ENCODE peak calls at places on chromosomes 2 and 18, in ten cellular contexts. G is astrocyte of the cerebellum, S is A549, J is foreskin keratinocyte, H is lower lobe of right lung, F is cardiac muscle cell, E is astrocyte of the spinal cord, B is WTC11, V is neural crest cell, X is foreskin fibroblast. O is an unnamed sample.

GRCh38 chr2:28810384-28811285 is at the start of gene SPDYA:
- DNase-seq in X (peak), H (peak), J (peak), S (peak), E (peak), V (peak), F (peak), G (peak), B (peak), O (peak)

GRCh38 chr2:215911686-215912085 is 101.7 kb downstream of the MREG start:
- DNase-seq in V (no peak), B (no peak), X (no peak), H (no peak), F (no peak), E (no peak), S (no peak), G (no peak), J (no peak), O (no peak)

GRCh38 chr18:3623769-3624545 is 174.0 kb downstream of the TGIF1 start:
- DNase-seq in S (peak), F (peak), G (peak), V (peak), H (peak), J (peak), X (peak), E (peak), B (peak), O (peak)

GRCh38 chr2:16661936-16662335 is 3.7 kb downstream of the CYRIA start:
- DNase-seq in V (no peak), H (no peak), E (no peak), F (no peak), B (no peak), S (no peak), J (no peak), G (no peak), X (no peak), O (no peak)

GRCh38 chr2:117057021-117057420 is 757.5 kb upstream of the DDX18 start:
- DNase-seq in V (no peak), B (no peak), F (no peak), X (no peak), J (no peak), E (no peak), H (no peak), S (no peak), G (no peak), O (no peak)

GRCh38 chr2:118627156-118627555 is 220.3 kb downstream of the EN1 start:
- DNase-seq in H (no peak), X (no peak), J (no peak), B (no peak), G (no peak), S (no peak), E (no peak), V (no peak), F (no peak), O (no peak)

GRCh38 chr18:2954869-2955645 is 57.9 kb downstream of the LPIN2 start:
- DNase-seq in X (no peak), G (no peak), F (no peak), H (no peak), V (no peak), E (no peak), B (no peak), S (no peak), J (no peak), O (no peak)

GRCh38 chr2:43312751-43313641 is 86.6 kb upstream of the ZFP36L2 start:
- DNase-seq in E (peak), F (no peak), S (no peak), B (no peak), J (no peak), H (no peak), V (no peak), X (peak), G (peak), O (peak)

GRCh38 chr2:128563348-128563687 is 244.7 kb upstream of the HS6ST1 start:
- DNase-seq in V (no peak), J (no peak), S (no peak), G (peak), E (peak), H (no peak), F (no peak), X (peak), B (no peak), O (peak)

GRCh38 chr2:26521913-26522180 is 43.9 kb upstream of the OTOF start:
- DNase-seq in J (no peak), X (no peak), B (no peak), S (no peak), H (no peak), G (no peak), V (no peak), F (no peak), E (no peak), O (no peak)

GRCh38 chr2:26519396-26519991 is 41.6 kb upstream of the OTOF start:
- DNase-seq in F (no peak), S (no peak), G (no peak), E (no peak), V (no peak), J (no peak), X (no peak), H (no peak), B (no peak), O (no peak)

GRCh38 chr2:26522325-26523120 is 44.6 kb upstream of the OTOF start:
- DNase-seq in E (no peak), B (no peak), S (no peak), H (no peak), V (no peak), X (no peak), J (no peak), G (no peak), F (no peak), O (no peak)

GRCh38 chr2:26520065-26520464 is 42.1 kb upstream of the OTOF start:
- DNase-seq in S (no peak), F (no peak), X (no peak), H (no peak), E (no peak), G (no peak), B (no peak), V (no peak), J (no peak), O (no peak)

DNA sequence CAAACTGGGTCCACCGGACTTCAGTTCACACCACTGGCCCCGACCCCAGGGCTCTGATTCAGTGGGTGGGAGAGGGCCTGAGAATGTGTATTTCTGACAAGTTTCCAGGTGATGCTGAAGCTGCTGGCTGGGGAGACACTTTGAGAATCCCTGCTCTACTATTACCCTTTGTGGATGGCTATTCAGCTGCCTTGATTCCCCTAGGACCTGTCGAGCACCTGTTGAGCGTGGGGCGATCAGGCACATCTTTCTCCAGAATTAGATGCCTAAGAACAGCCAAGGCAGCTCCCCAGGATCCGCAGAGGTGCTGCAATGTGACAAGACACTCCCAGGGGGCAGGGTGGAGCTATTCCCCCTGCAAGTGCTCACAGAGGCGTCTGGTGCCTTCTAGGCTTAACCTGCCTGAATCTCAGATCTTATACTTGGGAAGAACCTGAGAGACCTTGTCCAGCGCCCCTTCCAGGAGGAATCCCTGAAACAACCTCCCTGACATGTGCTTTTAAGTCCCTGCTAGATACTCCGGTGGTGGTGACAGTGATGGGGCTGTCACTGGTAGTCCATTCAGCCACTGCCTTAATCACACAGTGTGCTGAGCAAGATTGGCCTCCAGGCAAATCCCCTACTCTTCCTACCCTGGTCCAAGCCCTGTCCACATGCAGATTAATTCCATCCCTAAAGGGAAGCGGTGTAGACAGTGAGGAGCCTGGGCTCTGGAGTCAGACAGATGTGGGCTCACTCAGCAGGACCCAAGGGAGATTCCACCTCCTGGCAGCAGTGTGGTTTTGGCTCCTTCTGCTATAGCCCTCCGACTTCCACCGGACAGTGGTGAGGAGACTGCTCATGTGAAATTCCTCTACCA is 43.4 kb upstream of the OTOF start:
- DNase-seq in E (no peak), V (peak), J (no peak), F (peak), S (peak), G (no peak), X (peak), H (no peak), B (peak), O (no peak)
- TF ChIP-seq CTCF in E (peak), V (peak), J (peak), F (peak), S (peak), G (peak), X (peak), H (peak), B (no peak), O (peak)

DNA sequence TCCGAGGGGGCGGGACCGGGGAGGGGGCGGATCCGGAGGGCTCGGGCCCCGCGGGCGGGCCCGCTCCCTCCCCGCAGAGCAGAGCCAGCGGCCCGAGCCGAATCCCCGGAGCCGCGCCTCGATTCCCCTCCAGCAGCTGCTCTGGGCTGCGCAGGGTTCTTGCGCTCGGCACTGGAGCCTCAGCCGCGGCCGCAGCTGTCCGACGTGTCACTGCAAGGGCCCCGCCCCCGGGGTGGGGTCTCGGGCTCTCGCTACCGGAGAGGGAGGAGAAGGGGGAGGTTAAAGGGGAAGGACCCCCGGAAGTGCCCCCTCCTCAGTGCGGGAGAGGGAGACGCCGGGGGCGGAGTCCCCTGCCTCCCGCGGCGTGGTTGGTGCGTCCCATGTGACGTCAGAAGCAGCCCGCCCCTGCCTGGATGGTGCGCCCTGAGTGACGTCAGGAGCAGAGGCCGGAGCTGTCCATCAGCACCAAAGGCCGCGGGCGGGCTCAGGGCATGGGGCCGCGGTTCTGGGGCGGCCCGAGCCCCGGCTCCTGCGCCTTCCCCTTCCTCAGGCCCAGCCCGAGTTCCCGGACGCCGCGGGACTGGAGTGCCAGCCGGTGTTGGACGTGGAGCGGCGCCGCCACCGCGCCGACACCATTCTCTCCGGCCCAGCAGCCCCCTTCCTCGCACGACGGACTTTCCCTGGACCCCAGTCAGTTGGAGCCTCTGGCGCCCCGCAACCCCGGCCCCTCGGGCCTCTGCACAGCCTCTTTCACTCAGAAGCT is at the start of the genes CHPF and TMEM198:
- DNase-seq in X (peak), E (peak), V (peak), H (peak), G (peak), J (peak), F (peak), S (peak), B (peak), O (peak)
- TF ChIP-seq CTCF in X (no peak), E (no peak), V (no peak), H (no peak), G (no peak), J (no peak), F (no peak), S (no peak), B (no peak), O (no peak)

GRCh38 chr2:241636983-241637232 is at the start of gene THAP4:
- DNase-seq in G (no peak), B (no peak), J (no peak), X (peak), S (no peak), E (no peak), V (no peak), F (peak), H (peak), O (no peak)

GRCh38 chr2:241636182-241636982 is 576 bp downstream of the THAP4 start:
- DNase-seq in E (peak), B (peak), J (peak), F (peak), X (peak), S (peak), H (peak), G (no peak), V (peak), O (no peak)

GRCh38 chr2:241638063-241638660 is 669 bp downstream of the ATG4B start:
- DNase-seq in H (no peak), B (no peak), F (no peak), V (no peak), E (peak), G (no peak), J (no peak), X (no peak), S (no peak), O (no peak)

GRCh38 chr2:241638940-241639339 is 1.4 kb downstream of the ATG4B start:
- DNase-seq in S (no peak), H (no peak), F (no peak), J (no peak), V (no peak), X (no peak), E (no peak), B (no peak), G (no peak), O (no peak)

GRCh38 chr2:241637233-241638062 is at the start of gene ATG4B:
- DNase-seq in X (peak), E (peak), B (peak), F (peak), H (peak), V (peak), G (peak), J (peak), S (peak), O (peak)
- TF ChIP-seq CTCF in X (no peak), E (no peak), B (no peak), F (no peak), H (no peak), V (no peak), G (no peak), J (no peak), S (no peak), O (no peak)

GRCh38 chr2:233915133-233915532 is 2.0 kb upstream of the TRPM8 start:
- DNase-seq in G (no peak), J (no peak), S (peak), E (no peak), V (no peak), F (no peak), H (no peak), X (peak), B (no peak), O (no peak)
- TF ChIP-seq CTCF in G (peak), J (peak), S (peak), E (peak), V (peak), F (peak), H (no peak), X (no peak), B (no peak), O (peak)

GRCh38 chr18:9724797-9725196 is 16.7 kb downstream of the RAB31 start:
- DNase-seq in S (no peak), X (no peak), F (no peak), V (no peak), H (no peak), J (no peak), B (no peak), E (no peak), G (no peak), O (no peak)

GRCh38 chr18:9721893-9722515 is 13.9 kb downstream of the RAB31 start:
- DNase-seq in J (no peak), X (no peak), H (no peak), F (no peak), G (no peak), B (no peak), E (no peak), V (no peak), S (no peak), O (no peak)

GRCh38 chr18:9720327-9720726 is 12.2 kb downstream of the RAB31 start:
- DNase-seq in J (no peak), X (no peak), V (no peak), E (no peak), H (no peak), S (no peak), B (peak), G (no peak), F (no peak), O (no peak)

GRCh38 chr18:9719421-9719981 is 11.4 kb downstream of the RAB31 start:
- DNase-seq in S (peak), G (peak), J (peak), E (peak), F (no peak), H (no peak), X (peak), V (no peak), B (no peak), O (peak)

GRCh38 chr18:9722691-9723090 is 14.6 kb downstream of the RAB31 start:
- DNase-seq in J (peak), B (peak), E (no peak), S (no peak), H (no peak), X (no peak), F (no peak), V (no peak), G (no peak), O (no peak)
- TF ChIP-seq CTCF in J (peak), B (no peak), E (no peak), S (no peak), H (peak), X (no peak), F (no peak), V (no peak), G (no peak), O (peak)

GRCh38 chr18:63113899-63114565 is 205.5 kb downstream of the BCL2 start:
- DNase-seq in H (no peak), B (no peak), V (no peak), S (no peak), X (no peak), F (no peak), E (no peak), G (no peak), J (no peak), O (no peak)

GRCh38 chr18:63120541-63121059 is 199.0 kb downstream of the BCL2 start:
- DNase-seq in X (no peak), J (no peak), F (no peak), G (no peak), V (no peak), E (no peak), B (no peak), H (no peak), S (no peak), O (no peak)

GRCh38 chr18:63119647-63120046 is 199.9 kb downstream of the BCL2 start:
- DNase-seq in G (no peak), E (peak), B (peak), V (no peak), H (no peak), J (no peak), F (no peak), X (peak), S (peak), O (peak)
- TF ChIP-seq CTCF in G (peak), E (peak), B (no peak), V (peak), H (peak), J (peak), F (peak), X (peak), S (peak), O (peak)

DNA sequence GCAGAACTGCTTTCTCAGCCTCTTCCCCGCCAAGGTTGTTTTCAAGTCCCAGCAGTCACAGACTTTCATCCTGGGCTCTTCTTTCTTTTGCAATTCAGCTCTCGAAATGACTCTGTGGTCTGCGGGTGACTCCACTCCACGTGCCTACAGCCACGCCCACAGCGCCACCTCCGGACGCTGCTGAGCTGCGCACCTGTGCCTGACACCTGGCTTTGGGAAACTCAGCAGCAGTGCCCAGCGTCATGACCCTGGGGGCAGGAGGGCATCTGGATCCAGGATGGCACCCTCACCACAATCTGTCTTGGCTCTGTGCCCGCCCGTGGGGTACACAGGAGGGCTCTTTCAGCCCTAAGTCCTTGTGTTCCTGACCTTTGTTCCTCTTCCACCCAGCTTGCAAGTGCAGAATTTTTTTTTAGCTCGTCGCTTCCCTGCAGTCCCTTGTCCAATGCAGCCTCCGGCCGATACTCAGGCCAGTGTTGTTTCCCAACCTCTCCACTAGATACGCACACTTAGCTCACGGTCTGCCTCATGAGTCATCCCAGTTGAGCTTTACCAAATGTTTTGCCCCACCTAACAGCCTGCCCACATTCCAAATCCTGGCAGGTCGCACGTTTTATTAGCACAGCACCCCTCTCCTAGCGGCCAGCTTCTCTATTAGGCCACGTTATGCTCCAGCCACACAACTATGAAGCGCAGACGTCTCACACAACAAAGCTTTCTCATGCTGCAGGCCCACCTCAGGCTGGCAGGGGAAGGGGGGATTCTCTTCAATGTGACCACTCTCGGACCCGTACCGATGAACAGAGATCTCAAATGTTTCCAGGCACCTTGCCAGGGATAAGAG is 6.5 kb upstream of the CAPN10 start:
- DNase-seq in F (no peak), J (peak), S (peak), V (no peak), G (no peak), X (peak), H (peak), B (peak), E (peak), O (peak)
- TF ChIP-seq CTCF in F (peak), J (peak), S (no peak), V (no peak), G (no peak), X (no peak), H (peak), B (peak), E (no peak), O (peak)